ENCODE peak calls at places on chromosomes 5 and 9, in nine cellular contexts. U is non-pigmented ciliary epithelial cell, O is gastrocnemius medialis, L is HTR-8/SVneo, R is HCT116, C is AG10803, T is progenitor cell of endocrine pancreas, V is Right ventricle myocardium superior, K is T follicular helper cell. S is an unnamed sample.

GRCh38 chr9:4555251-4555650 is 65.0 kb downstream of the SLC1A1 start:
- DNase-seq in U (peak; percentile 31), O (no peak), L (no peak), R (peak; percentile 34), C (peak; percentile 6), T (no peak), V (no peak), K (peak; percentile 7), S (no peak)

GRCh38 chr9:109277451-109277850 is 43.4 kb downstream of the EPB41L4B start:
- DNase-seq in U (no peak), O (no peak), L (no peak), R (no peak), C (no peak), T (no peak), V (peak; percentile 48), K (no peak), S (no peak)

GRCh38 chr9:93059097-93059959 is 827 bp downstream of the SUSD3 start:
- DNase-seq in U (no peak), O (no peak), L (no peak), R (no peak), C (no peak), T (no peak), V (no peak), K (no peak), S (no peak)

GRCh38 chr5:68433921-68434879 is 218.6 kb downstream of the PIK3R1 start:
- DNase-seq in U (peak; percentile 97), O (peak; percentile 55), L (peak; percentile 90), R (peak; percentile 90), C (peak; percentile 99), T (no peak), V (peak; percentile 87), K (peak; percentile 78), S (peak; percentile 87)

GRCh38 chr5:115685966-115686691 is 60.3 kb upstream of the TMED7 start:
- DNase-seq in U (no peak), O (no peak), L (no peak), R (no peak), C (peak; percentile 61), T (no peak), V (no peak), K (no peak), S (no peak)

GRCh38 chr5:58872670-58873273 is 289.9 kb downstream of the RAB3C start:
- DNase-seq in U (no peak), O (no peak), L (no peak), R (no peak), C (no peak), T (no peak), V (no peak), K (no peak), S (no peak)

GRCh38 chr9:138062196-138062595 is 184.6 kb downstream of the CACNA1B start:
- DNase-seq in U (no peak), O (no peak), L (no peak), R (no peak), C (no peak), T (no peak), V (no peak), K (no peak), S (no peak)

GRCh38 chr5:135604046-135604445 is 25.3 kb upstream of the CXCL14 start:
- DNase-seq in U (no peak), O (no peak), L (no peak), R (no peak), C (no peak), T (no peak), V (no peak), K (no peak), S (no peak)

GRCh38 chr5:133612021-133612860 is at the start of gene FSTL4:
- DNase-seq in U (no peak), O (peak; percentile 13), L (no peak), R (no peak), C (no peak), T (peak; percentile 57), V (no peak), K (no peak), S (no peak)

GRCh38 chr9:136089697-136090045 is 5.4 kb downstream of the NACC2 start:
- DNase-seq in U (no peak), O (no peak), L (no peak), R (no peak), C (peak; percentile 45), T (no peak), V (no peak), K (no peak), S (peak; percentile 70)

GRCh38 chr5:108084105-108084504 is 297.8 kb downstream of the FBXL17 start:
- DNase-seq in U (no peak), O (no peak), L (no peak), R (no peak), C (no peak), T (no peak), V (no peak), K (no peak), S (no peak)

GRCh38 chr5:172943906-172944305 is 15.3 kb upstream of the RPL26L1 start:
- DNase-seq in U (no peak), O (no peak), L (no peak), R (no peak), C (no peak), T (no peak), V (no peak), K (no peak), S (no peak)